ENCODE peak calls at places on chromosomes 12 and 14, in seven cellular contexts. B is left ventricle myocardium inferior; H is HCEC 1CT; C is effector memory CD4-positive, alpha-beta T cell; T is NB4; Q is omental fat pad; S is stimulated activated CD4-positive, alpha-beta T cell treated with anti-CD3 and anti-CD28 coated beads, Interleukin-4, amount 100 ng/mL, for 4 hours. Y is an unnamed sample.

GRCh38 chr12:58458093-58458492 is 462.2 kb downstream of the LRIG3 start:
- DNase-seq in B (no peak), H (no peak), C (no peak), T (no peak), Q (no peak), S (no peak), Y (no peak)

GRCh38 chr14:75612157-75612556 is 33.7 kb downstream of the FLVCR2 start:
- DNase-seq in B (no peak), H (no peak), C (no peak), T (no peak), Q (no peak), S (no peak), Y (no peak)

GRCh38 chr12:123019841-123020138 is 39.3 kb downstream of the ARL6IP4 start:
- DNase-seq in B (no peak), H (no peak), C (no peak), T (no peak), Q (no peak), S (no peak), Y (no peak)

GRCh38 chr14:92880851-92881250 is 42.1 kb upstream of the CHGA start:
- DNase-seq in B (no peak), H (peak; percentile 46), C (no peak), T (peak; percentile 90), Q (no peak), S (no peak), Y (no peak)

GRCh38 chr12:121494093-121494787 is 86.6 kb downstream of the KDM2B start:
- DNase-seq in B (peak; percentile 37), H (peak; percentile 13), C (peak; percentile 38), T (peak; percentile 72), Q (peak; percentile 29), S (peak; percentile 63), Y (no peak)

GRCh38 chr12:304815-305214 is 42.2 kb upstream of the SLC6A13 start:
- DNase-seq in B (no peak), H (no peak), C (no peak), T (no peak), Q (no peak), S (no peak), Y (no peak)

GRCh38 chr12:26636710-26637328 is 196.2 kb downstream of the ITPR2 start:
- DNase-seq in B (no peak), H (peak; percentile 82), C (no peak), T (no peak), Q (no peak), S (no peak), Y (no peak)

GRCh38 chr12:104576980-104577925 is 120.5 kb downstream of the CHST11 start:
- DNase-seq in B (no peak), H (no peak), C (no peak), T (no peak), Q (no peak), S (no peak), Y (no peak)

GRCh38 chr14:22837059-22837749 is 819 bp downstream of the MMP14 start:
- DNase-seq in B (peak; percentile 76), H (peak; percentile 57), C (no peak), T (peak; percentile 68), Q (no peak), S (no peak), Y (no peak)

GRCh38 chr14:68977741-68978549 is 1.2 kb downstream of the ACTN1 start:
- DNase-seq in B (peak; percentile 64), H (peak; percentile 95), C (no peak), T (peak; percentile 94), Q (peak; percentile 40), S (peak; percentile 29), Y (no peak)

GRCh38 chr14:81062816-81063215 is 107.4 kb downstream of the TSHR start:
- DNase-seq in B (no peak), H (no peak), C (no peak), T (peak; percentile 44), Q (no peak), S (no peak), Y (no peak)

Y was measured in DMS 273 treated with DMSO at 0.1 percent for 48 hours.